ENCODE peak calls at places on chromosomes 2 and 18, in seven cellular contexts. P, L, H, W, V, B and Y are unnamed samples.
A peak's percentile ranks its signal among the peaks of the same experiment; 100 is the strongest.

GRCh38 chr2:161131804-161132203 is 28.4 kb upstream of the TANK start:
- DNase-seq in V (no peak), B (no peak), W (no peak), L (no peak), H (no peak), P (no peak), Y (no peak)

GRCh38 chr2:175010848-175011254 is 5.7 kb upstream of the CHN1 start:
- DNase-seq in B (no peak), W (no peak), H (no peak), L (no peak), V (no peak), P (no peak), Y (no peak)

GRCh38 chr2:70596293-70596692 is 42.7 kb upstream of the TGFA start:
- DNase-seq in W (no peak), H (no peak), V (no peak), B (no peak), P (no peak), L (no peak), Y (no peak)

GRCh38 chr18:48780151-48781001 is 170.4 kb downstream of the SMAD7 start:
- DNase-seq in L (no peak), P (no peak), V (no peak), B (no peak), W (no peak), H (no peak), Y (no peak)

GRCh38 chr2:10923007-10923372 is 11.3 kb downstream of the KCNF1 start:
- DNase-seq in L (no peak), P (no peak), H (no peak), W (no peak), B (no peak), V (no peak), Y (no peak)

GRCh38 chr2:11080253-11081115 is 74.8 kb upstream of the SLC66A3 start:
- DNase-seq in W (no peak), L (no peak), H (no peak), B (peak; percentile 34), P (no peak), V (no peak), Y (no peak)

GRCh38 chr2:52260904-52261303 is 1229.0 kb upstream of the NRXN1 start:
- DNase-seq in L (no peak), P (no peak), W (no peak), V (peak; percentile 47), B (no peak), H (no peak), Y (no peak)

GRCh38 chr2:86015006-86015405 is 90.7 kb downstream of the POLR1A start:
- DNase-seq in P (peak; percentile 14), B (no peak), W (no peak), L (no peak), H (no peak), V (no peak), Y (no peak)

GRCh38 chr18:48293954-48294893 is 115.0 kb downstream of the ZBTB7C start:
- DNase-seq in V (no peak), L (no peak), B (no peak), W (no peak), H (no peak), P (no peak), Y (no peak)

GRCh38 chr2:218033208-218033589 is 30.4 kb upstream of the TNS1 start:
- DNase-seq in P (no peak), L (no peak), H (no peak), B (no peak), V (no peak), W (no peak), Y (no peak)

GRCh38 chr2:54879598-54880355 is 156.3 kb downstream of the EML6 start:
- DNase-seq in V (no peak), H (peak; percentile 94), W (no peak), L (no peak), P (no peak), B (no peak), Y (no peak)

GRCh38 chr2:38074047-38074774 is 1.7 kb downstream of the CYP1B1 start:
- DNase-seq in W (no peak), H (no peak), B (no peak), V (no peak), P (no peak), L (no peak), Y (no peak)

GRCh38 chr2:64211471-64211870 is 67.3 kb upstream of the PELI1 start:
- DNase-seq in W (no peak), B (no peak), L (no peak), P (no peak), H (no peak), V (no peak), Y (no peak)

GRCh38 chr2:105869318-105869717 is 124.6 kb downstream of the NCK2 start:
- DNase-seq in L (no peak), V (no peak), W (no peak), P (no peak), H (no peak), B (no peak), Y (no peak)

GRCh38 chr2:105864262-105864661 is 119.5 kb downstream of the NCK2 start:
- DNase-seq in W (peak; percentile 56), P (no peak), V (no peak), L (peak; percentile 25), B (no peak), H (no peak), Y (no peak)

GRCh38 chr2:105865222-105865913 is 120.7 kb downstream of the NCK2 start:
- DNase-seq in B (no peak), L (no peak), W (no peak), H (no peak), P (no peak), V (no peak), Y (no peak)

GRCh38 chr2:105868060-105868459 is 123.3 kb downstream of the NCK2 start:
- DNase-seq in V (no peak), H (peak; percentile 68), W (no peak), L (no peak), P (no peak), B (no peak), Y (no peak)

GRCh38 chr2:105866439-105867170 is 121.9 kb downstream of the NCK2 start:
- DNase-seq in W (no peak), P (no peak), H (no peak), B (no peak), L (no peak), V (peak; percentile 45), Y (no peak)
- H3K27ac ChIP-seq in W (no peak overlapping the region), P (no peak overlapping the region), H (no peak overlapping the region), B (no peak overlapping the region), L (peak overlapping the region; percentile 16), V (peak overlapping the region; percentile 66), Y (no peak overlapping the region)

GRCh38 chr2:27721335-27721734 is 50.2 kb upstream of the MRPL33 start:
- DNase-seq in B (no peak), W (no peak), L (no peak), H (peak; percentile 67), V (no peak), P (peak; percentile 67), Y (peak; percentile 50)
- H3K27ac ChIP-seq in B (no peak overlapping the region), W (no peak overlapping the region), L (no peak overlapping the region), H (no peak overlapping the region), V (peak overlapping the region; percentile 21), P (peak overlapping the region; percentile 67), Y (no peak overlapping the region)

GRCh38 chr18:12939161-12939560 is 8.7 kb upstream of the SEH1L start:
- DNase-seq in V (no peak), W (no peak), H (no peak), B (no peak), L (no peak), P (no peak), Y (no peak)
- H3K27ac ChIP-seq in V (no peak overlapping the region), W (no peak overlapping the region), H (no peak overlapping the region), B (no peak overlapping the region), L (no peak overlapping the region), P (no peak overlapping the region), Y (no peak overlapping the region)

GRCh38 chr2:66548422-66548821 is 113.5 kb downstream of the MEIS1 start:
- DNase-seq in V (no peak), P (no peak), H (no peak), B (no peak), L (no peak), W (no peak), Y (no peak)
- H3K27ac ChIP-seq in V (no peak overlapping the region), P (no peak overlapping the region), H (no peak overlapping the region), B (no peak overlapping the region), L (no peak overlapping the region), W (no peak overlapping the region), Y (no peak overlapping the region)

GRCh38 chr2:233208382-233209116 is 42.9 kb upstream of the ATG16L1 start:
- DNase-seq in B (no peak), P (no peak), W (no peak), L (no peak), V (no peak), H (peak; percentile 82), Y (no peak)

GRCh38 chr2:233210843-233211600 is 40.5 kb upstream of the ATG16L1 start:
- DNase-seq in W (no peak), V (peak; percentile 82), L (no peak), B (no peak), H (peak; percentile 62), P (peak; percentile 79), Y (peak; percentile 87)

GRCh38 chr2:233209117-233209977 is 42.1 kb upstream of the ATG16L1 start:
- DNase-seq in B (peak; percentile 48), L (no peak), W (no peak), P (no peak), H (no peak), V (no peak), Y (no peak)

GRCh38 chr2:233213011-233213410 is 38.5 kb upstream of the ATG16L1 start:
- DNase-seq in L (no peak), P (no peak), V (no peak), H (no peak), W (no peak), B (no peak), Y (no peak)

GRCh38 chr2:233209978-233210680 is 41.3 kb upstream of the ATG16L1 start:
- DNase-seq in W (no peak), P (no peak), H (no peak), L (no peak), V (no peak), B (no peak), Y (no peak)
- H3K27ac ChIP-seq in W (no peak overlapping the region), P (no peak overlapping the region), H (no peak overlapping the region), L (no peak overlapping the region), V (no peak overlapping the region), B (no peak overlapping the region), Y (no peak overlapping the region)